ENCODE peak calls at places on chromosome 5, in five cellular contexts. Z, B, F, Q and O are unnamed samples.
A peak's percentile ranks its signal among the peaks of the same experiment; 100 is the strongest.

GRCh38 chr5:11809407-11809806 is 94.8 kb downstream of the CTNND2 start:
- DNase-seq in Z (no peak), B (no peak), F (no peak), Q (no peak), O (no peak)

GRCh38 chr5:148841519-148841918 is 15.1 kb downstream of the ADRB2 start:
- DNase-seq in Z (no peak), Q (no peak), F (no peak), B (no peak), O (no peak)

GRCh38 chr5:18394154-18394804 is 760.0 kb downstream of the TAF11L14 start:
- DNase-seq in F (no peak), B (peak; percentile 39), Z (peak; percentile 15), Q (peak; percentile 58), O (no peak)

GRCh38 chr5:77937015-77937908 is 161.1 kb upstream of the TBCA start:
- DNase-seq in B (no peak), F (peak; percentile 52), Z (no peak), Q (no peak), O (no peak)

GRCh38 chr5:6291961-6292360 is 86.4 kb downstream of the MED10 start:
- DNase-seq in B (no peak), F (no peak), Z (peak; percentile 38), Q (no peak), O (peak; percentile 12)

GRCh38 chr5:149485655-149486615 is 65.3 kb downstream of the CSNK1A1 start:
- DNase-seq in B (no peak), Q (peak; percentile 34), Z (peak; percentile 53), F (no peak), O (peak; percentile 90)

GRCh38 chr5:133612021-133612860 is at the start of gene FSTL4:
- DNase-seq in Q (peak; percentile 82), B (no peak), Z (no peak), F (no peak), O (no peak)

GRCh38 chr5:169803077-169803981 is 166.3 kb downstream of the DOCK2 start:
- DNase-seq in F (no peak), B (peak; percentile 57), Q (peak; percentile 59), Z (no peak), O (no peak)

GRCh38 chr5:149114403-149115312 is 26.6 kb upstream of the ABLIM3 start:
- DNase-seq in Q (peak; percentile 54), F (no peak), B (peak; percentile 20), Z (peak; percentile 66), O (peak; percentile 77)

GRCh38 chr5:68419637-68420452 is 204.3 kb downstream of the PIK3R1 start:
- DNase-seq in Q (no peak), B (peak; percentile 73), F (no peak), Z (no peak), O (no peak)

GRCh38 chr5:56625577-56625976 is 189.8 kb upstream of the MAP3K1 start:
- DNase-seq in B (no peak), F (no peak), Z (no peak), Q (no peak), O (no peak)

GRCh38 chr5:43203373-43203772 is 11.3 kb downstream of the NIM1K start:
- DNase-seq in Q (no peak), B (no peak), Z (no peak), F (no peak), O (no peak)

GRCh38 chr5:2508514-2508913 is 243.0 kb downstream of the IRX2 start:
- DNase-seq in Q (no peak), Z (no peak), B (no peak), F (no peak), O (no peak)

GRCh38 chr5:97544279-97545077 is 361.4 kb upstream of the RIOK2 start:
- DNase-seq in B (no peak), Q (no peak), F (no peak), Z (no peak), O (no peak)

GRCh38 chr5:10703676-10704075 is 57.4 kb downstream of the DAP start:
- DNase-seq in Q (no peak), B (no peak), F (no peak), Z (no peak), O (no peak)

GRCh38 chr5:80406980-80407734 is 707 bp upstream of the ZFYVE16 start:
- DNase-seq in Z (peak; percentile 80), B (no peak), Q (no peak), F (no peak), O (no peak)

GRCh38 chr5:171893290-171893890 is 107.8 kb downstream of the SMIM23 start:
- DNase-seq in Q (no peak), B (no peak), Z (no peak), F (no peak), O (no peak)

GRCh38 chr5:55276771-55277170 is 30.7 kb downstream of the DHX29 start:
- DNase-seq in Z (no peak), F (no peak), B (no peak), Q (no peak), O (no peak)

GRCh38 chr5:132822650-132823480 is 7.6 kb downstream of the SHROOM1 start:
- DNase-seq in B (no peak), F (no peak), Q (no peak), Z (no peak), O (no peak)

GRCh38 chr5:176578391-176578808 is 29.3 kb downstream of the CDHR2 start:
- DNase-seq in Z (peak; percentile 45), F (no peak), Q (peak; percentile 77), B (peak; percentile 83), O (peak; percentile 83)

GRCh38 chr5:166165600-166165999 is 2125.8 kb upstream of the WWC1 start:
- DNase-seq in B (no peak), Z (no peak), F (no peak), Q (no peak), O (no peak)

GRCh38 chr5:172533399-172534228 is 79.3 kb upstream of the SH3PXD2B start:
- DNase-seq in Z (no peak), B (no peak), Q (no peak), F (no peak), O (no peak)

GRCh38 chr5:142445266-142445665 is 120.4 kb upstream of the SPRY4 start:
- DNase-seq in F (no peak), B (no peak), Q (no peak), Z (no peak), O (peak; percentile 68)

GRCh38 chr5:109688647-109688998 is 1.1 kb upstream of the MAN2A1 start:
- DNase-seq in B (peak; percentile 31), Z (peak; percentile 74), F (peak; percentile 35), Q (no peak), O (peak; percentile 48)

GRCh38 chr5:72296251-72296650 is 23.8 kb downstream of the MRPS27 start:
- DNase-seq in Q (no peak), Z (no peak), B (no peak), F (no peak), O (no peak)

GRCh38 chr5:139746691-139747582 is 48.7 kb upstream of the PSD2 start:
- DNase-seq in B (peak; percentile 47), Q (peak; percentile 74), F (peak; percentile 66), Z (no peak), O (no peak)

GRCh38 chr5:21152611-21153010 is 1164.6 kb upstream of the CDH18 start:
- DNase-seq in B (no peak), F (no peak), Z (no peak), Q (no peak), O (no peak)

GRCh38 chr5:79932510-79933504 is 58.3 kb downstream of the MTX3 start:
- DNase-seq in B (no peak), Z (peak; percentile 4), F (no peak), Q (no peak), O (no peak)

GRCh38 chr5:37665889-37666288 is 174.0 kb downstream of the GDNF start:
- DNase-seq in Q (no peak), B (no peak), Z (no peak), F (no peak), O (peak; percentile 63)

GRCh38 chr5:10891193-10891592 is 130.2 kb upstream of the DAP start:
- DNase-seq in Q (no peak), B (no peak), Z (no peak), F (no peak), O (no peak)

DNA sequence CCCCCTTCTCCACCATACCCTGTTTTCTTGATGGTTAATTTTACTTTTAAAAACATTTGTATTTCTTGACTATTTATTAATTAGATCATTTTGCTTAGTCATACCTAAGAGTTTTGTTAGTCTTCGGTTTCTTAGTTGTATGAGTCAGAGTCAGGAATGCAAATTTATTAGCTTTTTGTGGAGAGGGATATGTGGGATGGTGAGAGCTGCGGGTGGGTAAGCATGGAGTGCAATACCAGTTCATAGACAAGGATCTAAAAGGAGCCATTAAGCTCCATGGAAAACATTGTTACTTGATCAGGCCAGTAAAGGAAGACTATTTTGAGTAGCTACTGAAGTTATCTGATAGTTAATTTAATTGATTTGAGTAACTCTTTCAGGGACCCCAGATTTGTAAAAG is 77.5 kb downstream of the ZSWIM6 start:
- DNase-seq in B (peak; percentile 31), F (no peak), Q (peak; percentile 19), Z (peak; percentile 50), O (peak; percentile 79)
- TF ChIP-seq ZBTB33 in B (no peak), F (no peak), Q (no peak), Z (no peak), O (no peak)

GRCh38 chr5:94064025-94064424 is 322.6 kb upstream of the POU5F2 start:
- DNase-seq in Z (no peak), Q (no peak), F (no peak), B (no peak), O (no peak)

GRCh38 chr5:94072116-94072515 is 330.7 kb upstream of the POU5F2 start:
- DNase-seq in F (no peak), Z (no peak), B (no peak), Q (no peak), O (no peak)

DNA sequence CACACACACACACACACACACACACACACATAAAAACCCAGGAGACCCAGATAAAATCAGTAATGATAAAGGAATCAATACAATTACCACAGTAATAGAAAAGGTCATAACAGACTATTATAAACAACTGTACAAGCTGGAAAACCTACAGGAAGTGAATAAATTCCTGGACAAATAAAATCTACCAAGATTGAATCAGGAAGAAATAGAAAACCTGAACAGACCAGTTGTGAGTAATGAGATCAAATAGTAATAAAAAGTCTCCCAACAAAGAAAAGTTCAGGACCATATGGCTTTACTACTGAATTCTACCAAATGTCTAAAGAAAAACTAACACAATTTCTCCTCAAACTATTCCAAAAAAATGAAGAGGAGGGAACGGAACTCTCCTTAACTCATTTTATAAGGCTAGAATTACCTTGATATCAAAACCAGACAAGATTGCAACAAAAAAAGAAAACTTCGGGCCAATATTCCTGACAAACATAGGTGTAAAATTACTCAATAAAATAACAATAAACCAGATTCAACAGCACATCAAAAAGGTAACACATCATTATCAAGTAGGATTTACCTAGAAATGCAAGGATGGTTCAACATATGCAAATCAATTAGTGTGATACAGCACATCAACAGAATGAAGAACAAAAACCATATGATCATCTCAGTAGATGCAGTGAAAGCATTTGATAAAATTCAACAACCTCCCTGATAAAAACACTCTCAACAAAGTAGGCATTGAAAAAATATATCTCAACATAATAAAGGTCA is 325.2 kb upstream of the POU5F2 start:
- DNase-seq in Z (no peak), F (no peak), B (no peak), Q (no peak), O (no peak)
- TF ChIP-seq ZBTB33 in Z (no peak), F (no peak), B (no peak), Q (no peak), O (no peak)

GRCh38 chr5:120327180-120327579 is 136.9 kb upstream of the PRR16 start:
- DNase-seq in F (no peak), B (no peak), Q (no peak), Z (no peak), O (no peak)
- TF ChIP-seq ZBTB33 in F (no peak), B (no peak), Q (no peak), Z (no peak), O (no peak)

DNA sequence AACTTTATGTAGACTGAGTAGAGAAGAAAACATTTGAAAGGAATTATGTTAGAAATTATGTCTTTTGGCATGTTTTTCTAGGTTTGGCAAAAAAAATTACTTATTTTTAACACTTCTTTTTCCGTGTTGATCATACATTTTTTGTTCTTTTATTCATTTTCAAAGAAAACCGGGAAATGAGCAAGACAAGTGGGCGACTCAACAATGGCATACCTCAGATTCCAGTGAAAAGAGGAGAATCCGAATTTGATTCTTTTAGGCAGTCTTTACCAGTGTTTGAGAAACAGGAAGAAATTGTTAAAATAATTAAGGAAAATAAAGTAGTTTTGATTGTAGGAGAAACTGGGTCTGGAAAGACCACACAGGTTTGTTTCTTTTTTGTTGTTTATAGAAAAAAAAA is 12.9 kb downstream of the YTHDC2 start:
- DNase-seq in Z (no peak), B (no peak), F (no peak), Q (no peak), O (no peak)
- TF ChIP-seq ZBTB33 in Z (no peak), B (no peak), F (no peak), Q (no peak), O (no peak)